ENCODE peak calls at places on chromosome 17, in six cellular contexts. T is GM12865; V is left ventricle myocardium inferior; R is HEK293T; X is activated CD4-positive, CD25-positive, alpha-beta regulatory T cell; D is pancreas. N is an unnamed sample.

GRCh38 chr17:15194859-15195277 is 70.3 kb downstream of the PMP22 start:
- DNase-seq in T (no peak), V (no peak), R (no peak), X (no peak), D (no peak), N (no peak)

GRCh38 chr17:48522031-48522593 is 8.7 kb downstream of the HOXB1 start:
- DNase-seq in T (no peak), V (no peak), R (no peak), X (no peak), D (no peak), N (no peak)

GRCh38 chr17:1683489-1683888 is 1.2 kb downstream of the PRPF8 start:
- DNase-seq in T (no peak), V (no peak), R (no peak), X (no peak), D (no peak), N (no peak)

GRCh38 chr17:50110591-50111349 is 15.6 kb downstream of the PDK2 start:
- DNase-seq in T (no peak), V (peak), R (no peak), X (no peak), D (peak), N (no peak)

GRCh38 chr17:45838751-45839150 is 5.9 kb upstream of the SPPL2C start:
- DNase-seq in T (no peak), V (no peak), R (no peak), X (no peak), D (peak), N (no peak)

GRCh38 chr17:5019475-5019956 is 15.7 kb downstream of the SLC52A1 start:
- DNase-seq in T (peak), V (no peak), R (peak), X (peak), D (no peak), N (no peak)

GRCh38 chr17:7888184-7888920 is at the start of gene CHD3:
- DNase-seq in T (no peak), V (no peak), R (no peak), X (no peak), D (no peak), N (no peak)

GRCh38 chr17:29235904-29236303 is 10.8 kb upstream of the CRYBA1 start:
- DNase-seq in T (no peak), V (no peak), R (no peak), X (no peak), D (no peak), N (no peak)

GRCh38 chr17:62703269-62703775 is 75.9 kb downstream of the MRC2 start:
- DNase-seq in T (no peak), V (no peak), R (no peak), X (no peak), D (peak), N (no peak)

GRCh38 chr17:4852504-4853075 is 19.4 kb downstream of the MINK1 start:
- DNase-seq in T (no peak), V (no peak), R (no peak), X (no peak), D (no peak), N (no peak)

GRCh38 chr17:42459256-42459982 is 741 bp downstream of the ATP6V0A1 start:
- DNase-seq in T (peak), V (peak), R (peak), X (no peak), D (no peak), N (no peak)

GRCh38 chr17:34624767-34625389 is 45.5 kb downstream of the TMEM132E start:
- DNase-seq in T (no peak), V (no peak), R (no peak), X (no peak), D (no peak), N (no peak)

GRCh38 chr17:68450801-68451200 is 6.5 kb downstream of the WIPI1 start:
- DNase-seq in T (no peak), V (no peak), R (no peak), X (no peak), D (no peak), N (no peak)

GRCh38 chr17:6279659-6280058 is 155.3 kb downstream of the AIPL1 start:
- DNase-seq in T (peak), V (no peak), R (no peak), X (no peak), D (no peak), N (no peak)

GRCh38 chr17:63984651-63985386 is 12.1 kb upstream of the SCN4A start:
- DNase-seq in T (peak), V (no peak), R (no peak), X (peak), D (no peak), N (peak)

GRCh38 chr17:45135978-45136791 is 698 bp downstream of the ACBD4 start:
- DNase-seq in T (no peak), V (peak), R (no peak), X (no peak), D (peak), N (no peak)

GRCh38 chr17:39818282-39819000 is 45.7 kb downstream of the IKZF3 start:
- DNase-seq in T (peak), V (no peak), R (no peak), X (no peak), D (no peak), N (no peak)

GRCh38 chr17:56297142-56297541 is 143.9 kb downstream of the ANKFN1 start:
- DNase-seq in T (peak), V (no peak), R (no peak), X (no peak), D (no peak), N (no peak)

N was measured in non-pigmented ciliary epithelial cell.